ENCODE peak calls at places on chromosomes 7 and 10, in four cellular contexts. One of them, this sample, is unnamed.
A peak's percentile ranks its signal among the peaks of the same experiment; 100 is the strongest.

GRCh38 chr10:13672505-13672904 is 85.7 kb downstream of the PRPF18 start:
- DNase-seq in GM12878: no peak
- DNase-seq in HepG2: no peak
- DNase-seq in K562: no peak
- DNase-seq in this sample: no peak

GRCh38 chr10:86600296-86600695 is 54.1 kb upstream of the OPN4 start:
- DNase-seq in HepG2: no peak
- DNase-seq in GM12878: no peak
- DNase-seq in K562: no peak
- DNase-seq in this sample: no peak

GRCh38 chr7:130986271-130986690 is 252.3 kb upstream of the KLF14 start:
- DNase-seq in K562: no peak
- DNase-seq in HepG2: no peak
- DNase-seq in GM12878: no peak
- DNase-seq in this sample: no peak

GRCh38 chr10:75865413-75865812 is 434.0 kb downstream of the LRMDA start:
- DNase-seq in HepG2: no peak
- DNase-seq in GM12878: no peak
- DNase-seq in K562: no peak
- DNase-seq in this sample: no peak

GRCh38 chr10:112821663-112822062 is 128.4 kb upstream of the TCF7L2 start:
- DNase-seq in K562: no peak
- DNase-seq in HepG2: peak; percentile 59
- DNase-seq in GM12878: no peak
- DNase-seq in this sample: no peak

GRCh38 chr7:106487892-106488291 is 173.1 kb downstream of the CCDC71L start:
- DNase-seq in GM12878: no peak
- DNase-seq in HepG2: no peak
- DNase-seq in K562: no peak
- DNase-seq in this sample: no peak

GRCh38 chr7:3217166-3217565 is 83.9 kb upstream of the SDK1 start:
- DNase-seq in GM12878: no peak
- DNase-seq in K562: no peak
- DNase-seq in HepG2: no peak
- DNase-seq in this sample: no peak

GRCh38 chr7:47180268-47180826 is 401.6 kb downstream of the TNS3 start:
- DNase-seq in HepG2: peak; percentile 49
- DNase-seq in K562: peak; percentile 52
- DNase-seq in GM12878: no peak
- DNase-seq in this sample: no peak

GRCh38 chr10:101273330-101273729 is 44.1 kb upstream of the LBX1 start:
- DNase-seq in K562: no peak
- DNase-seq in GM12878: no peak
- DNase-seq in HepG2: no peak
- DNase-seq in this sample: no peak

GRCh38 chr7:121994625-121995410 is 121.9 kb downstream of the PTPRZ1 start:
- DNase-seq in HepG2: peak; percentile 70
- DNase-seq in K562: peak; percentile 60
- DNase-seq in GM12878: no peak
- DNase-seq in this sample: peak; percentile 68

GRCh38 chr7:71601840-71602239 is 469.9 kb downstream of the GALNT17 start:
- DNase-seq in HepG2: no peak
- DNase-seq in K562: no peak
- DNase-seq in GM12878: no peak
- DNase-seq in this sample: no peak

GRCh38 chr7:121937224-121937623 is 64.3 kb downstream of the PTPRZ1 start:
- DNase-seq in GM12878: no peak
- DNase-seq in HepG2: no peak
- DNase-seq in K562: no peak
- DNase-seq in this sample: no peak

GRCh38 chr7:100801833-100802568 is 25.3 kb downstream of the EPHB4 start:
- DNase-seq in K562: peak; percentile 98
- DNase-seq in HepG2: peak; percentile 66
- DNase-seq in GM12878: no peak
- DNase-seq in this sample: peak; percentile 52

GRCh38 chr7:75984130-75985008 is 10.0 kb downstream of the TMEM120A start:
- DNase-seq in HepG2: no peak
- DNase-seq in K562: no peak
- DNase-seq in GM12878: no peak
- DNase-seq in this sample: no peak

GRCh38 chr10:128978211-128978610 is 488.8 kb upstream of the MGMT start:
- DNase-seq in HepG2: no peak
- DNase-seq in K562: no peak
- DNase-seq in GM12878: no peak
- DNase-seq in this sample: no peak

GRCh38 chr10:31623466-31623865 is 304.4 kb downstream of the ZEB1 start:
- DNase-seq in K562: no peak
- DNase-seq in GM12878: no peak
- DNase-seq in HepG2: no peak
- DNase-seq in this sample: no peak

GRCh38 chr10:35872666-35873065 is 230.6 kb upstream of the FZD8 start:
- DNase-seq in GM12878: no peak
- DNase-seq in HepG2: no peak
- DNase-seq in K562: no peak
- DNase-seq in this sample: no peak

GRCh38 chr10:133358162-133358919 is 522 bp upstream of the FUOM start:
- DNase-seq in K562: no peak
- DNase-seq in GM12878: no peak
- DNase-seq in HepG2: no peak
- DNase-seq in this sample: no peak

GRCh38 chr10:97062058-97062457 is 123.7 kb downstream of the SLIT1 start:
- DNase-seq in K562: no peak
- DNase-seq in HepG2: no peak
- DNase-seq in GM12878: no peak
- DNase-seq in this sample: no peak

GRCh38 chr10:31101123-31101522 is 69.5 kb upstream of the ZNF438 start:
- DNase-seq in GM12878: peak; percentile 59
- DNase-seq in HepG2: no peak
- DNase-seq in K562: no peak
- DNase-seq in this sample: no peak

GRCh38 chr7:44867073-44867990 is 18.0 kb downstream of the PURB start:
- DNase-seq in GM12878: no peak
- DNase-seq in HepG2: peak; percentile 32
- DNase-seq in K562: peak; percentile 36
- DNase-seq in this sample: no peak

GRCh38 chr10:121222842-121223241 is 371.7 kb downstream of the WDR11 start:
- DNase-seq in HepG2: no peak
- DNase-seq in K562: no peak
- DNase-seq in GM12878: no peak
- DNase-seq in this sample: no peak

GRCh38 chr10:9786101-9786500 is 1231.6 kb upstream of the CELF2 start:
- DNase-seq in HepG2: no peak
- DNase-seq in K562: no peak
- DNase-seq in GM12878: no peak
- DNase-seq in this sample: no peak

GRCh38 chr7:475951-476441 is 43.6 kb downstream of the PDGFA start:
- DNase-seq in HepG2: no peak
- DNase-seq in K562: no peak
- DNase-seq in GM12878: no peak
- DNase-seq in this sample: no peak

GRCh38 chr10:44929356-44930113 is 18.4 kb downstream of the TMEM72 start:
- DNase-seq in HepG2: no peak
- DNase-seq in K562: no peak
- DNase-seq in GM12878: no peak
- DNase-seq in this sample: no peak

GRCh38 chr7:116672596-116673503 is 854 bp downstream of the MET start:
- DNase-seq in K562: no peak
- DNase-seq in HepG2: peak; percentile 9
- DNase-seq in GM12878: no peak
- DNase-seq in this sample: no peak

GRCh38 chr10:14723052-14723689 is 51.5 kb downstream of the FAM107B start:
- DNase-seq in HepG2: no peak
- DNase-seq in K562: no peak
- DNase-seq in GM12878: no peak
- DNase-seq in this sample: no peak

GRCh38 chr10:105727131-105727530 is 1086.0 kb downstream of the SORCS3 start:
- DNase-seq in HepG2: no peak
- DNase-seq in GM12878: no peak
- DNase-seq in K562: no peak
- DNase-seq in this sample: no peak

GRCh38 chr10:11719496-11719895 is 22.7 kb upstream of the ECHDC3 start:
- DNase-seq in GM12878: no peak
- DNase-seq in K562: no peak
- DNase-seq in HepG2: no peak
- DNase-seq in this sample: no peak

GRCh38 chr10:7520496-7521485 is 110.0 kb upstream of the SFMBT2 start:
- DNase-seq in GM12878: peak; percentile 65
- DNase-seq in K562: no peak
- DNase-seq in HepG2: no peak
- DNase-seq in this sample: no peak

GRCh38 chr10:7526017-7526400 is 115.2 kb upstream of the SFMBT2 start:
- DNase-seq in K562: no peak
- DNase-seq in GM12878: no peak
- DNase-seq in HepG2: peak; percentile 23
- DNase-seq in this sample: no peak

GRCh38 chr10:7527468-7527867 is 116.6 kb upstream of the SFMBT2 start:
- DNase-seq in K562: no peak
- DNase-seq in GM12878: no peak
- DNase-seq in HepG2: no peak
- DNase-seq in this sample: no peak

GRCh38 chr10:7525314-7526016 is 114.6 kb upstream of the SFMBT2 start:
- DNase-seq in HepG2: peak; percentile 71
- DNase-seq in GM12878: peak; percentile 64
- DNase-seq in K562: peak; percentile 77
- DNase-seq in this sample: no peak

DNA sequence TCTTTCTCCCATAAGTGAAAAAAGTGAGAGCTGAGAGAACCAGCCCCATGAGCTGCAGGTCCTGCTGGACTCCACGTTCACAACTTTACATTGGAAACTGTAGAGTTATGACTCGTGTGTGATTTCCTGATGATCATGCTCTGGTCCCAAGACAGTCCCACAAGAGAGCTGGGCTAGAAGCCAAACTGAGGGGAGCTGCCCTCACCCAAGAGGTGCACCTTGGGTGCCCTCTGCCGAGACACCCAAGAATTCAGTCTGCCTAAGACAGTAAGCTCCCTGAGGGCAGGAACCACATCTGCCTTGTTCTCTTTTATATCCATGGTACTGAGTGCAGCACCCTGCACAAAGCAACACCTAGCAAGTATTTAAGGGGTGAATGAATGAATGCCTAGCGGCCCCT is 112.8 kb upstream of the SFMBT2 start:
- DNase-seq in GM12878: no peak
- DNase-seq in HepG2: no peak
- DNase-seq in K562: no peak
- DNase-seq in this sample: no peak
- TF ChIP-seq EZH2 in GM12878: no peak
- TF ChIP-seq EZH2 in HepG2: no peak
- TF ChIP-seq EZH2 in K562: no peak
- TF ChIP-seq EZH2 in this sample: no peak

GRCh38 chr7:93189235-93189634 is 37.0 kb downstream of the HEPACAM2 start:
- DNase-seq in HepG2: no peak
- DNase-seq in GM12878: no peak
- DNase-seq in K562: no peak
- DNase-seq in this sample: no peak

GRCh38 chr7:93185303-93186027 is 37.3 kb upstream of the SAMD9L start:
- DNase-seq in K562: no peak
- DNase-seq in GM12878: no peak
- DNase-seq in HepG2: no peak
- DNase-seq in this sample: no peak
- TF ChIP-seq ATF2 in K562: no peak
- TF ChIP-seq ATF2 in GM12878: no peak
- TF ChIP-seq ATF2 in HepG2: no peak
- TF ChIP-seq ATF2 in this sample: no peak

GRCh38 chr10:27743736-27744477 is 1.7 kb downstream of the MKX start:
- DNase-seq in GM12878: no peak
- DNase-seq in K562: no peak
- DNase-seq in HepG2: no peak
- DNase-seq in this sample: no peak

GRCh38 chr10:27742195-27742925 is 3.3 kb downstream of the MKX start:
- DNase-seq in GM12878: peak; percentile 38
- DNase-seq in HepG2: peak; percentile 41
- DNase-seq in K562: peak; percentile 76
- DNase-seq in this sample: no peak

GRCh38 chr10:27742926-27743735 is 2.5 kb downstream of the MKX start:
- DNase-seq in GM12878: no peak
- DNase-seq in K562: no peak
- DNase-seq in HepG2: no peak
- DNase-seq in this sample: no peak

GRCh38 chr10:27744478-27745379 is 890 bp downstream of the MKX start:
- DNase-seq in HepG2: no peak
- DNase-seq in K562: no peak
- DNase-seq in GM12878: no peak
- DNase-seq in this sample: peak; percentile 52

GRCh38 chr10:27741173-27742091 is 4.2 kb downstream of the MKX start:
- DNase-seq in HepG2: no peak
- DNase-seq in GM12878: no peak
- DNase-seq in K562: no peak
- DNase-seq in this sample: no peak
- TF ChIP-seq EZH2 in HepG2: no peak
- TF ChIP-seq EZH2 in GM12878: no peak
- TF ChIP-seq EZH2 in K562: no peak
- TF ChIP-seq EZH2 in this sample: peak; percentile 90

GRCh38 chr10:68302871-68303270 is 29.0 kb upstream of the HNRNPH3 start:
- DNase-seq in HepG2: no peak
- DNase-seq in GM12878: no peak
- DNase-seq in K562: no peak
- DNase-seq in this sample: no peak

GRCh38 chr10:68301301-68301700 is 30.6 kb upstream of the HNRNPH3 start:
- DNase-seq in K562: no peak
- DNase-seq in HepG2: no peak
- DNase-seq in GM12878: no peak
- DNase-seq in this sample: no peak

GRCh38 chr10:68303849-68304412 is 27.9 kb upstream of the HNRNPH3 start:
- DNase-seq in GM12878: no peak
- DNase-seq in K562: no peak
- DNase-seq in HepG2: peak; percentile 75
- DNase-seq in this sample: no peak

GRCh38 chr10:68302503-68302823 is 29.4 kb upstream of the HNRNPH3 start:
- DNase-seq in K562: no peak
- DNase-seq in GM12878: no peak
- DNase-seq in HepG2: no peak
- DNase-seq in this sample: no peak

DNA sequence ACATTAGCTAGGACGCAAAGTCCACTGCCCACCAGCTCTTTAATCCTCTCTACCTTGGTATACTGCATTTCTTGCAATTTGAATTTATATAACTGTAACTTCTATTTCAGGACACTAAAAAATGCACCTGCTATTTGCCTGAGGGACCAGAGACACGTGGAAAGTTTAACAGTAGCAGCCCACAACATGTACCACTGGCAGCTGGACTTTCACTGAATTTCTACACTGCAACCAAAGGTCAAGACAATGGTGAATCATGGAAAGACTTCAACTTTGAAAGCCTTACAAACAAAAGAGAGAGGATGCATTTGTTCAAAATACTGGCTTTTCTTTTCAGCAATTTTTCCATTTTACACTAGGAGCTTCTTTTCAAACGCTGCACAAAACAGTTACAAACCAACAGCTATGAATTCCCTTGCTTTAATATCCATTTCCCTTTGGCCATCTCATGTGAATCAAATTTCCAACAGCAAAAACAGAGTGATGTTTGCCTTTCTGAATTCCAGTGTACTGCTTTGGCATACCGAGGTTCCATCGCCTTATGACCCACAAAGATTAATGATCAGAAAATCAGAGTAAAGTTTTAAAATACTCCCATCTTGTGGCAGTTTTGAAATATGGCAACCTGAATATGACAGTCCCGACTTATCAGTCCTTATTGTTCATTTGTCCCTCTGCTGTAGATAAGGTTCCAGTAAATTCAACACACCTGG is 29.9 kb upstream of the HNRNPH3 start:
- DNase-seq in GM12878: peak; percentile 41
- DNase-seq in HepG2: peak; percentile 50
- DNase-seq in K562: peak; percentile 51
- DNase-seq in this sample: no peak
- TF ChIP-seq ATF2 in GM12878: no peak
- TF ChIP-seq ATF2 in HepG2: no peak
- TF ChIP-seq ATF2 in K562: no peak
- TF ChIP-seq ATF2 in this sample: no peak